ENCODE peak calls at places on chromosomes 5 and 9, in eight cellular contexts. P, Y, U, R, O, M, Z and G are unnamed samples.

GRCh38 chr5:3995954-3996619 is 400.5 kb downstream of the IRX1 start:
- DNase-seq in P (no peak), Y (no peak), U (no peak), R (no peak), O (no peak), M (no peak), Z (no peak), G (no peak)

GRCh38 chr5:160312139-160312959 is at the start of gene CCNJL:
- DNase-seq in P (no peak), Y (no peak), U (no peak), R (no peak), O (peak), M (no peak), Z (no peak), G (no peak)

GRCh38 chr5:63962345-63962744 is at the start of gene HTR1A:
- DNase-seq in P (no peak), Y (no peak), U (no peak), R (no peak), O (no peak), M (no peak), Z (no peak), G (no peak)

GRCh38 chr5:60487466-60487865 is 212.5 kb downstream of the DEPDC1B start:
- DNase-seq in P (no peak), Y (no peak), U (no peak), R (no peak), O (no peak), M (no peak), Z (no peak), G (no peak)

GRCh38 chr5:98735806-98736507 is 37.5 kb upstream of the RGMB start:
- DNase-seq in P (no peak), Y (no peak), U (no peak), R (no peak), O (no peak), M (peak), Z (no peak), G (no peak)

GRCh38 chr5:78345485-78345884 is 14.9 kb upstream of the SCAMP1 start:
- DNase-seq in P (no peak), Y (no peak), U (no peak), R (no peak), O (no peak), M (no peak), Z (no peak), G (no peak)

GRCh38 chr9:133142657-133143592 is 20.8 kb downstream of the GBGT1 start:
- DNase-seq in P (peak), Y (no peak), U (no peak), R (peak), O (peak), M (no peak), Z (no peak), G (no peak)

GRCh38 chr9:127949827-127950512 is 12.3 kb upstream of the DPM2 start:
- DNase-seq in P (no peak), Y (no peak), U (no peak), R (no peak), O (no peak), M (no peak), Z (no peak), G (no peak)

GRCh38 chr9:99126312-99126711 is 21.4 kb downstream of the TGFBR1 start:
- DNase-seq in P (no peak), Y (no peak), U (no peak), R (no peak), O (no peak), M (no peak), Z (no peak), G (no peak)

GRCh38 chr9:134633362-134634142 is 8.1 kb upstream of the COL5A1 start:
- DNase-seq in P (no peak), Y (no peak), U (no peak), R (no peak), O (no peak), M (no peak), Z (no peak), G (no peak)

GRCh38 chr9:2479056-2479565 is 142.5 kb upstream of the VLDLR start:
- DNase-seq in P (no peak), Y (no peak), U (no peak), R (no peak), O (no peak), M (no peak), Z (no peak), G (no peak)

GRCh38 chr5:5560016-5560415 is 137.5 kb downstream of the ICE1 start:
- DNase-seq in P (no peak), Y (no peak), U (no peak), R (no peak), O (no peak), M (no peak), Z (no peak), G (no peak)

GRCh38 chr9:88808019-88808656 is 183.1 kb upstream of the S1PR3 start:
- DNase-seq in P (no peak), Y (no peak), U (no peak), R (no peak), O (no peak), M (peak), Z (no peak), G (no peak)

GRCh38 chr5:88883059-88883565 is at the start of gene MEF2C:
- DNase-seq in P (no peak), Y (no peak), U (no peak), R (no peak), O (peak), M (peak), Z (no peak), G (peak)

GRCh38 chr9:79707589-79707988 is 135.8 kb downstream of the TLE4 start:
- DNase-seq in P (no peak), Y (no peak), U (no peak), R (no peak), O (no peak), M (no peak), Z (no peak), G (no peak)

GRCh38 chr9:127197861-127198430 is 66.6 kb upstream of the GARNL3 start:
- DNase-seq in P (no peak), Y (no peak), U (no peak), R (no peak), O (no peak), M (no peak), Z (no peak), G (no peak)

GRCh38 chr9:32590898-32591297 is 17.9 kb upstream of the NDUFB6 start:
- DNase-seq in P (no peak), Y (no peak), U (no peak), R (no peak), O (no peak), M (no peak), Z (no peak), G (no peak)

GRCh38 chr9:33125871-33126822 is 41.0 kb downstream of the B4GALT1 start:
- DNase-seq in P (no peak), Y (no peak), U (no peak), R (no peak), O (no peak), M (no peak), Z (no peak), G (no peak)

GRCh38 chr5:100623719-100624118 is 88.5 kb downstream of the FAM174A start:
- DNase-seq in P (no peak), Y (no peak), U (no peak), R (peak), O (no peak), M (peak), Z (no peak), G (no peak)

GRCh38 chr5:168433982-168434381 is 52.3 kb upstream of the RARS1 start:
- DNase-seq in P (no peak), Y (no peak), U (no peak), R (no peak), O (no peak), M (no peak), Z (no peak), G (no peak)

GRCh38 chr5:3661755-3662296 is 66.2 kb downstream of the IRX1 start:
- DNase-seq in P (no peak), Y (no peak), U (no peak), R (no peak), O (no peak), M (no peak), Z (no peak), G (no peak)

GRCh38 chr9:7542648-7543165 is 256.9 kb downstream of the DMAC1 start:
- DNase-seq in P (no peak), Y (no peak), U (no peak), R (no peak), O (no peak), M (no peak), Z (no peak), G (no peak)

GRCh38 chr9:92969516-92970466 is 22.5 kb downstream of the FGD3 start:
- DNase-seq in P (no peak), Y (no peak), U (no peak), R (no peak), O (no peak), M (no peak), Z (no peak), G (no peak)

GRCh38 chr5:148347706-148348105 is 12.3 kb downstream of the SPINK9 start:
- DNase-seq in P (no peak), Y (no peak), U (no peak), R (no peak), O (no peak), M (no peak), Z (no peak), G (no peak)

GRCh38 chr5:92513067-92513466 is 1068.0 kb downstream of the NR2F1-AS1 start:
- DNase-seq in P (no peak), Y (no peak), U (no peak), R (no peak), O (peak), M (no peak), Z (no peak), G (no peak)

GRCh38 chr9:14380061-14380836 is 66.3 kb upstream of the NFIB start:
- DNase-seq in P (no peak), Y (no peak), U (no peak), R (no peak), O (no peak), M (no peak), Z (no peak), G (no peak)

GRCh38 chr9:134886413-134886913 is 5.9 kb downstream of the FCN2 start:
- DNase-seq in P (no peak), Y (no peak), U (no peak), R (no peak), O (no peak), M (no peak), Z (no peak), G (no peak)

GRCh38 chr9:35940474-35941467 is 17.2 kb downstream of the OR2S2 start:
- DNase-seq in P (no peak), Y (peak), U (no peak), R (peak), O (peak), M (no peak), Z (no peak), G (no peak)

GRCh38 chr9:101711330-101711941 is 27.0 kb downstream of the GRIN3A start:
- DNase-seq in P (no peak), Y (no peak), U (peak), R (no peak), O (peak), M (no peak), Z (no peak), G (no peak)

GRCh38 chr5:167573274-167574127 is 717.9 kb upstream of the WWC1 start:
- DNase-seq in P (no peak), Y (no peak), U (no peak), R (no peak), O (no peak), M (no peak), Z (no peak), G (no peak)

GRCh38 chr9:20618361-20618799 is 3.9 kb downstream of the MLLT3 start:
- DNase-seq in P (no peak), Y (no peak), U (no peak), R (peak), O (no peak), M (peak), Z (no peak), G (no peak)

GRCh38 chr9:4207881-4208615 is 91.8 kb downstream of the GLIS3 start:
- DNase-seq in P (no peak), Y (no peak), U (no peak), R (no peak), O (no peak), M (peak), Z (no peak), G (no peak)

GRCh38 chr5:6159864-6160199 is 218.5 kb downstream of the MED10 start:
- DNase-seq in P (no peak), Y (no peak), U (no peak), R (no peak), O (no peak), M (no peak), Z (no peak), G (no peak)

GRCh38 chr9:23342296-23342695 is 483.7 kb downstream of the ELAVL2 start:
- DNase-seq in P (no peak), Y (no peak), U (no peak), R (no peak), O (no peak), M (no peak), Z (no peak), G (no peak)

GRCh38 chr9:75010570-75010969 is 17.5 kb downstream of the CARNMT1 start:
- DNase-seq in P (no peak), Y (no peak), U (no peak), R (peak), O (no peak), M (no peak), Z (no peak), G (no peak)